ENCODE peak calls at places on chromosomes 13 and 19, in four cellular contexts. One of them, this sample, is unnamed.

GRCh38 chr13:60881507-60881906 is 484.5 kb downstream of the TDRD3 start:
- ATAC-seq in activated CD8-positive, alpha-beta T cell treated with anti-CD3 and anti-CD28 coated beads, Interleukin-2, amount 10 ng/mL, durations not matched to agents 7 days and 5 days: no peak
- ATAC-seq in stimulated activated naive CD8-positive, alpha-beta T cell treated with anti-CD3 and anti-CD28 coated beads, Interleukin-15, Interleukin-2, amounts not matched to agents 100 U/mL and 50 U/mL, for 24 hours: no peak
- ATAC-seq in aorta: no peak
- ATAC-seq in this sample: no peak

GRCh38 chr19:40608957-40609356 is 7.8 kb downstream of the LTBP4 start:
- ATAC-seq in activated CD8-positive, alpha-beta T cell treated with anti-CD3 and anti-CD28 coated beads, Interleukin-2, amount 10 ng/mL, durations not matched to agents 7 days and 5 days: no peak
- ATAC-seq in stimulated activated naive CD8-positive, alpha-beta T cell treated with anti-CD3 and anti-CD28 coated beads, Interleukin-15, Interleukin-2, amounts not matched to agents 100 U/mL and 50 U/mL, for 24 hours: no peak
- ATAC-seq in aorta: no peak
- ATAC-seq in this sample: no peak

GRCh38 chr13:57925250-57925649 is 293.7 kb downstream of the PCDH17 start:
- ATAC-seq in activated CD8-positive, alpha-beta T cell treated with anti-CD3 and anti-CD28 coated beads, Interleukin-2, amount 10 ng/mL, durations not matched to agents 7 days and 5 days: no peak
- ATAC-seq in aorta: no peak
- ATAC-seq in stimulated activated naive CD8-positive, alpha-beta T cell treated with anti-CD3 and anti-CD28 coated beads, Interleukin-15, Interleukin-2, amounts not matched to agents 100 U/mL and 50 U/mL, for 24 hours: no peak
- ATAC-seq in this sample: no peak

GRCh38 chr19:21697171-21697570 is 70.2 kb downstream of the ZNF100 start:
- ATAC-seq in activated CD8-positive, alpha-beta T cell treated with anti-CD3 and anti-CD28 coated beads, Interleukin-2, amount 10 ng/mL, durations not matched to agents 7 days and 5 days: no peak
- ATAC-seq in aorta: no peak
- ATAC-seq in stimulated activated naive CD8-positive, alpha-beta T cell treated with anti-CD3 and anti-CD28 coated beads, Interleukin-15, Interleukin-2, amounts not matched to agents 100 U/mL and 50 U/mL, for 24 hours: no peak
- ATAC-seq in this sample: no peak

GRCh38 chr19:53980553-53981407 is 10.7 kb upstream of the CACNG6 start:
- ATAC-seq in stimulated activated naive CD8-positive, alpha-beta T cell treated with anti-CD3 and anti-CD28 coated beads, Interleukin-15, Interleukin-2, amounts not matched to agents 100 U/mL and 50 U/mL, for 24 hours: no peak
- ATAC-seq in activated CD8-positive, alpha-beta T cell treated with anti-CD3 and anti-CD28 coated beads, Interleukin-2, amount 10 ng/mL, durations not matched to agents 7 days and 5 days: no peak
- ATAC-seq in aorta: no peak
- ATAC-seq in this sample: no peak

GRCh38 chr19:3748965-3749364 is 12.5 kb downstream of the APBA3 start:
- ATAC-seq in stimulated activated naive CD8-positive, alpha-beta T cell treated with anti-CD3 and anti-CD28 coated beads, Interleukin-15, Interleukin-2, amounts not matched to agents 100 U/mL and 50 U/mL, for 24 hours: no peak
- ATAC-seq in aorta: no peak
- ATAC-seq in activated CD8-positive, alpha-beta T cell treated with anti-CD3 and anti-CD28 coated beads, Interleukin-2, amount 10 ng/mL, durations not matched to agents 7 days and 5 days: no peak
- ATAC-seq in this sample: no peak

GRCh38 chr19:8259922-8260247 is 48.3 kb downstream of the CD320 start:
- ATAC-seq in stimulated activated naive CD8-positive, alpha-beta T cell treated with anti-CD3 and anti-CD28 coated beads, Interleukin-15, Interleukin-2, amounts not matched to agents 100 U/mL and 50 U/mL, for 24 hours: no peak
- ATAC-seq in aorta: no peak
- ATAC-seq in activated CD8-positive, alpha-beta T cell treated with anti-CD3 and anti-CD28 coated beads, Interleukin-2, amount 10 ng/mL, durations not matched to agents 7 days and 5 days: no peak
- ATAC-seq in this sample: no peak

GRCh38 chr19:55694656-55695491 is 19.8 kb downstream of the EPN1 start:
- ATAC-seq in aorta: no peak
- ATAC-seq in stimulated activated naive CD8-positive, alpha-beta T cell treated with anti-CD3 and anti-CD28 coated beads, Interleukin-15, Interleukin-2, amounts not matched to agents 100 U/mL and 50 U/mL, for 24 hours: no peak
- ATAC-seq in activated CD8-positive, alpha-beta T cell treated with anti-CD3 and anti-CD28 coated beads, Interleukin-2, amount 10 ng/mL, durations not matched to agents 7 days and 5 days: no peak
- ATAC-seq in this sample: no peak

GRCh38 chr13:105047676-105048295 is 1487.7 kb downstream of the EFNB2 start:
- ATAC-seq in activated CD8-positive, alpha-beta T cell treated with anti-CD3 and anti-CD28 coated beads, Interleukin-2, amount 10 ng/mL, durations not matched to agents 7 days and 5 days: no peak
- ATAC-seq in aorta: no peak
- ATAC-seq in stimulated activated naive CD8-positive, alpha-beta T cell treated with anti-CD3 and anti-CD28 coated beads, Interleukin-15, Interleukin-2, amounts not matched to agents 100 U/mL and 50 U/mL, for 24 hours: no peak
- ATAC-seq in this sample: no peak